ENCODE peak calls at places on chromosomes 12 and 14, in six cellular contexts. S is right atrium auricular region, R is epithelial cell of esophagus, B is dorsolateral prefrontal cortex, I is DMS79 treated with DMSO at 0.1 percent for 48 hours, M is caudate nucleus. G is an unnamed sample.

GRCh38 chr12:58757422-58757821 is 162.9 kb downstream of the LRIG3 start:
- DNase-seq in S (no peak), R (peak; percentile 5), B (no peak), I (no peak), M (no peak), G (no peak)

GRCh38 chr12:76555226-76555767 is 4.3 kb downstream of the OSBPL8 start:
- DNase-seq in S (no peak), R (no peak), B (no peak), I (no peak), M (no peak), G (no peak)

GRCh38 chr12:79732647-79733046 is 41.9 kb upstream of the PAWR start:
- DNase-seq in S (no peak), R (no peak), B (no peak), I (no peak), M (no peak), G (no peak)

GRCh38 chr14:75361751-75362433 is 65.9 kb upstream of the JDP2 start:
- DNase-seq in S (no peak), R (no peak), B (no peak), I (no peak), M (no peak), G (no peak)

GRCh38 chr12:78887008-78887407 is 22.4 kb downstream of the SYT1 start:
- DNase-seq in S (no peak), R (peak; percentile 86), B (no peak), I (no peak), M (no peak), G (no peak)

GRCh38 chr14:104117341-104118005 is 20.9 kb upstream of the KIF26A start:
- DNase-seq in S (no peak), R (no peak), B (no peak), I (peak; percentile 37), M (no peak), G (no peak)

GRCh38 chr14:101065696-101066694 is 162.5 kb upstream of the RTL1 start:
- DNase-seq in S (no peak), R (no peak), B (no peak), I (peak; percentile 25), M (no peak), G (no peak)

GRCh38 chr12:67269632-67270578 is 747 bp downstream of the CAND1 start:
- DNase-seq in S (no peak), R (peak; percentile 39), B (peak; percentile 59), I (peak; percentile 28), M (peak; percentile 81), G (no peak)

GRCh38 chr12:95218852-95219171 is 1.2 kb downstream of the VEZT start:
- DNase-seq in S (no peak), R (peak; percentile 63), B (no peak), I (peak; percentile 68), M (no peak), G (no peak)

GRCh38 chr12:1807489-1807888 is 12.9 kb upstream of the LRTM2 start:
- DNase-seq in S (no peak), R (no peak), B (no peak), I (no peak), M (no peak), G (no peak)

GRCh38 chr12:4270016-4270669 is 3.4 kb upstream of the CCND2 start:
- DNase-seq in S (no peak), R (peak; percentile 31), B (no peak), I (no peak), M (no peak), G (no peak)

GRCh38 chr12:118330421-118331018 is 42.2 kb downstream of the TAOK3 start:
- DNase-seq in S (no peak), R (peak; percentile 25), B (no peak), I (no peak), M (no peak), G (no peak)

GRCh38 chr12:121524196-121524930 is 56.5 kb downstream of the KDM2B start:
- DNase-seq in S (no peak), R (no peak), B (no peak), I (no peak), M (peak; percentile 18), G (peak; percentile 62)

GRCh38 chr14:63492391-63492790 is 50.8 kb downstream of the PPP2R5E start:
- DNase-seq in S (no peak), R (peak; percentile 94), B (no peak), I (no peak), M (no peak), G (no peak)

GRCh38 chr12:203462-204260 is 10.3 kb downstream of the SLC6A12 start:
- DNase-seq in S (no peak), R (no peak), B (peak; percentile 60), I (peak; percentile 17), M (peak; percentile 38), G (peak; percentile 43)

GRCh38 chr14:96252323-96253052 is 3.5 kb upstream of the BDKRB1 start:
- DNase-seq in S (no peak), R (no peak), B (no peak), I (peak; percentile 24), M (no peak), G (no peak)

GRCh38 chr12:24561882-24562760 is 386.8 kb downstream of the BCAT1 start:
- DNase-seq in S (peak; percentile 73), R (peak; percentile 25), B (peak; percentile 65), I (peak; percentile 11), M (peak; percentile 43), G (peak; percentile 45)

GRCh38 chr14:97802430-97802829 is 1005.2 kb downstream of the VRK1 start:
- DNase-seq in S (no peak), R (peak; percentile 44), B (no peak), I (no peak), M (no peak), G (no peak)

GRCh38 chr14:54562334-54562733 is 4.6 kb upstream of the SAMD4A start:
- DNase-seq in S (no peak), R (no peak), B (no peak), I (no peak), M (no peak), G (no peak)

GRCh38 chr12:92295523-92295922 is 149.9 kb upstream of the BTG1 start:
- DNase-seq in S (no peak), R (no peak), B (no peak), I (no peak), M (no peak), G (no peak)

GRCh38 chr12:117853600-117853999 is 115.2 kb downstream of the KSR2 start:
- DNase-seq in S (no peak), R (peak; percentile 70), B (no peak), I (no peak), M (no peak), G (peak; percentile 9)

GRCh38 chr12:124694846-124695497 is 127.6 kb upstream of the NCOR2 start:
- DNase-seq in S (peak; percentile 86), R (peak; percentile 67), B (no peak), I (peak; percentile 23), M (no peak), G (no peak)

GRCh38 chr12:92042791-92043531 is 102.7 kb downstream of the BTG1 start:
- DNase-seq in S (no peak), R (peak; percentile 95), B (no peak), I (no peak), M (no peak), G (no peak)

GRCh38 chr14:68787235-68787727 is 5.6 kb downstream of the ZFP36L1 start:
- DNase-seq in S (peak; percentile 66), R (peak; percentile 86), B (no peak), I (no peak), M (no peak), G (no peak)

GRCh38 chr12:70383484-70383883 is 17.4 kb downstream of the KCNMB4 start:
- DNase-seq in S (no peak), R (no peak), B (no peak), I (no peak), M (no peak), G (no peak)

G was measured in nucleus accumbens.